ENCODE peak calls at places on chromosome 16, in nine cellular contexts. B is retinal pigment epithelial cell, R is Caco-2, Y is tibial nerve, H is HFF-Myc, C is astrocyte of the spinal cord, A is fibroblast of lung, T is mesendoderm, J is GM23248. E is an unnamed sample.

GRCh38 chr16:67883146-67883871 is 1.4 kb upstream of the NRN1L start:
- DNase-seq in J (no peak), C (no peak), A (no peak), R (peak; percentile 89), B (no peak), Y (no peak), T (peak; percentile 48), H (no peak), E (no peak)

GRCh38 chr16:68257906-68258800 is 6.2 kb upstream of the SLC7A6 start:
- DNase-seq in H (no peak), T (no peak), B (peak; percentile 81), J (peak; percentile 82), C (peak; percentile 46), A (peak; percentile 37), Y (no peak), R (peak; percentile 82), E (no peak)

GRCh38 chr16:53839150-53839549 is 135.2 kb downstream of the FTO start:
- DNase-seq in A (no peak), C (no peak), B (no peak), T (no peak), H (no peak), R (no peak), Y (no peak), J (no peak), E (peak; percentile 48)

GRCh38 chr16:85080923-85081498 is 31.3 kb downstream of the CIBAR2 start:
- DNase-seq in J (no peak), B (no peak), Y (no peak), R (no peak), C (no peak), A (no peak), T (no peak), H (no peak), E (no peak)

GRCh38 chr16:6343157-6343556 is 989.5 kb upstream of the RBFOX1 start:
- DNase-seq in T (no peak), B (no peak), C (no peak), H (no peak), R (no peak), A (no peak), Y (no peak), J (no peak), E (no peak)

GRCh38 chr16:82881517-82881916 is 254.7 kb downstream of the CDH13 start:
- DNase-seq in A (no peak), C (no peak), T (peak; percentile 34), H (no peak), B (no peak), Y (no peak), R (no peak), J (no peak), E (no peak)

GRCh38 chr16:27123795-27124194 is 57.1 kb downstream of the C16orf82 start:
- DNase-seq in C (no peak), T (no peak), R (no peak), H (no peak), J (peak; percentile 15), B (no peak), A (no peak), Y (no peak), E (no peak)

GRCh38 chr16:51374346-51374745 is 223.3 kb upstream of the SALL1 start:
- DNase-seq in R (no peak), B (peak; percentile 62), Y (no peak), C (peak; percentile 85), H (peak; percentile 73), A (peak; percentile 68), T (no peak), J (peak; percentile 88), E (no peak)

GRCh38 chr16:13858873-13859580 is 60.9 kb upstream of the ERCC4 start:
- DNase-seq in C (no peak), A (no peak), Y (no peak), R (no peak), T (no peak), J (no peak), H (no peak), B (no peak), E (no peak)

GRCh38 chr16:83145297-83145696 is 518.5 kb downstream of the CDH13 start:
- DNase-seq in J (no peak), A (no peak), B (no peak), C (no peak), R (no peak), Y (no peak), T (no peak), H (no peak), E (no peak)

GRCh38 chr16:6633441-6633840 is 699.2 kb upstream of the RBFOX1 start:
- DNase-seq in A (no peak), H (no peak), C (no peak), J (no peak), Y (no peak), R (no peak), T (no peak), B (no peak), E (no peak)

GRCh38 chr16:11583889-11584565 is 2.7 kb downstream of the LITAF start:
- DNase-seq in T (no peak), C (no peak), Y (no peak), A (no peak), H (no peak), R (no peak), J (no peak), B (no peak), E (peak; percentile 50)

GRCh38 chr16:57594531-57595031 is 33.8 kb upstream of the ADGRG1 start:
- DNase-seq in C (no peak), T (no peak), Y (no peak), B (no peak), A (no peak), H (no peak), J (no peak), R (no peak), E (no peak)

GRCh38 chr16:52069866-52070265 is 477.1 kb downstream of the TOX3 start:
- DNase-seq in Y (no peak), T (peak; percentile 73), A (peak; percentile 15), C (peak; percentile 11), B (no peak), H (no peak), J (peak; percentile 43), R (no peak), E (no peak)

GRCh38 chr16:89697616-89698331 is 3.7 kb downstream of the SPATA2L start:
- DNase-seq in A (no peak), Y (no peak), T (no peak), H (no peak), J (no peak), C (no peak), B (no peak), R (no peak), E (no peak)

GRCh38 chr16:46629331-46629843 is 8.2 kb upstream of the SHCBP1 start:
- DNase-seq in H (peak; percentile 41), C (peak; percentile 57), J (peak; percentile 82), B (no peak), A (peak; percentile 76), R (no peak), T (peak; percentile 80), Y (no peak), E (no peak)

GRCh38 chr16:57786632-57787518 is 15.4 kb downstream of the KIFC3 start:
- DNase-seq in J (peak; percentile 59), R (no peak), H (no peak), A (peak; percentile 91), T (no peak), C (no peak), Y (no peak), B (no peak), E (no peak)

GRCh38 chr16:66399930-66400329 is 27.2 kb upstream of the BEAN1 start:
- DNase-seq in A (no peak), H (no peak), B (no peak), Y (no peak), R (no peak), J (peak; percentile 7), T (no peak), C (no peak), E (no peak)

GRCh38 chr16:57479043-57479421 is 7.3 kb downstream of the DOK4 start:
- DNase-seq in H (no peak), T (no peak), J (peak; percentile 35), C (no peak), Y (no peak), A (no peak), B (no peak), R (peak; percentile 36), E (peak; percentile 44)

GRCh38 chr16:55655381-55655708 is 443 bp upstream of the SLC6A2 start:
- DNase-seq in C (no peak), H (no peak), A (no peak), Y (no peak), T (no peak), R (no peak), J (no peak), B (no peak), E (no peak)
- H3K4me3 ChIP-seq in C (no peak overlapping the region), H (no peak overlapping the region), A (no peak overlapping the region), Y (peak overlapping the region; percentile 35), T (no peak overlapping the region), R (no peak overlapping the region), J (no peak overlapping the region), B (no peak overlapping the region), E (peak overlapping the region; percentile 41)

GRCh38 chr16:1133271-1133670 is 19.6 kb upstream of the CACNA1H start:
- DNase-seq in B (no peak), C (no peak), Y (no peak), T (no peak), A (no peak), R (no peak), H (no peak), J (no peak), E (no peak)
- H3K4me3 ChIP-seq in B (no peak overlapping the region), C (no peak overlapping the region), Y (no peak overlapping the region), T (no peak overlapping the region), A (no peak overlapping the region), R (no peak overlapping the region), H (no peak overlapping the region), J (no peak overlapping the region), E (no peak overlapping the region)

GRCh38 chr16:1167276-1168107 is 14.6 kb downstream of the CACNA1H start:
- DNase-seq in H (no peak), R (no peak), Y (no peak), C (no peak), B (no peak), A (no peak), T (no peak), J (no peak), E (no peak)

GRCh38 chr16:1168837-1169236 is 15.9 kb downstream of the CACNA1H start:
- DNase-seq in Y (no peak), C (no peak), B (no peak), J (no peak), T (no peak), H (no peak), A (no peak), R (no peak), E (no peak)

GRCh38 chr16:1171001-1171400 is 18.1 kb downstream of the CACNA1H start:
- DNase-seq in C (no peak), Y (no peak), T (no peak), B (no peak), A (no peak), J (no peak), H (no peak), R (no peak), E (no peak)

GRCh38 chr16:1170076-1170418 is 17.1 kb downstream of the CACNA1H start:
- DNase-seq in R (no peak), T (no peak), H (no peak), J (no peak), Y (no peak), B (no peak), A (no peak), C (no peak), E (no peak)

GRCh38 chr16:1169285-1170075 is 16.6 kb downstream of the CACNA1H start:
- DNase-seq in H (no peak), Y (no peak), B (no peak), C (no peak), J (no peak), R (no peak), T (no peak), A (no peak), E (no peak)
- H3K4me3 ChIP-seq in H (no peak overlapping the region), Y (no peak overlapping the region), B (no peak overlapping the region), C (no peak overlapping the region), J (no peak overlapping the region), R (no peak overlapping the region), T (no peak overlapping the region), A (no peak overlapping the region), E (no peak overlapping the region)

GRCh38 chr16:29809031-29809747 is 2.8 kb upstream of the PRRT2 start:
- DNase-seq in Y (no peak), J (no peak), B (no peak), R (no peak), C (no peak), A (no peak), T (no peak), H (no peak), E (no peak)
- H3K4me3 ChIP-seq in Y (no peak overlapping the region), J (peak overlapping the region; percentile 80), B (peak overlapping the region; percentile 64), R (peak overlapping the region; percentile 90), C (peak overlapping the region; percentile 64), A (peak overlapping the region; percentile 58), T (no peak overlapping the region), H (peak overlapping the region; percentile 74), E (peak overlapping the region; percentile 84)